ENCODE peak calls at places on chromosomes 7 and 10, in six cellular contexts. D, T, H, M, R and L are unnamed samples.

GRCh38 chr10:93333278-93333978 is 148.7 kb downstream of the MYOF start:
- DNase-seq in M (no peak), D (no peak), H (no peak), T (peak), R (peak), L (no peak)

GRCh38 chr7:68722044-68722443 is 876.2 kb upstream of the AUTS2 start:
- DNase-seq in R (peak), M (no peak), T (no peak), D (no peak), H (no peak), L (peak)

GRCh38 chr7:117759950-117760640 is 113.1 kb downstream of the CTTNBP2 start:
- DNase-seq in R (no peak), T (no peak), D (peak), M (no peak), H (no peak), L (no peak)

GRCh38 chr10:119315128-119316001 is 108.0 kb downstream of the GRK5 start:
- DNase-seq in H (no peak), R (peak), T (peak), D (peak), M (peak), L (no peak)

GRCh38 chr7:19519443-19519977 is 189.3 kb downstream of the POLR1F start:
- DNase-seq in H (peak), R (peak), D (peak), T (peak), M (no peak), L (peak)

GRCh38 chr10:6048281-6049030 is 13.7 kb downstream of the IL2RA start:
- DNase-seq in R (no peak), T (no peak), M (no peak), D (no peak), H (no peak), L (no peak)

GRCh38 chr7:45001138-45001694 is 1.2 kb downstream of the CCM2 start:
- DNase-seq in D (peak), R (no peak), H (no peak), T (peak), M (peak), L (peak)

GRCh38 chr7:121575194-121575766 is 179.2 kb upstream of the FAM3C start:
- DNase-seq in D (no peak), R (no peak), H (no peak), T (no peak), M (no peak), L (no peak)

GRCh38 chr10:53406532-53406931 is 633.9 kb upstream of the MBL2 start:
- DNase-seq in R (no peak), T (no peak), H (no peak), M (no peak), D (no peak), L (no peak)

GRCh38 chr7:26100940-26101339 is 51.1 kb upstream of the NFE2L3 start:
- DNase-seq in M (no peak), D (no peak), R (no peak), H (no peak), T (no peak), L (no peak)

GRCh38 chr7:38463277-38464224 is 167.6 kb downstream of the AMPH start:
- DNase-seq in T (peak), R (no peak), H (no peak), D (peak), M (peak), L (no peak)

GRCh38 chr7:101804087-101804631 is 13.3 kb upstream of the CUX1 start:
- DNase-seq in D (peak), M (no peak), T (peak), H (no peak), R (no peak), L (no peak)

GRCh38 chr7:125484755-125485154 is 555.1 kb upstream of the POT1 start:
- DNase-seq in R (no peak), T (no peak), H (no peak), M (no peak), D (no peak), L (no peak)